ENCODE peak calls at places on chromosomes 7 and 10, in seven cellular contexts. C, V, I, E, X, T and D are unnamed samples.

GRCh38 chr10:70492786-70493659 is 14.5 kb downstream of the PALD1 start:
- DNase-seq in I (no peak), T (no peak), E (peak), V (peak), X (no peak), C (no peak), D (no peak)

GRCh38 chr7:104328308-104328969 is at the start of gene LHFPL3:
- DNase-seq in E (no peak), X (no peak), T (no peak), C (no peak), I (no peak), V (no peak), D (no peak)

GRCh38 chr10:11527068-11527467 is 84.4 kb downstream of the USP6NL start:
- DNase-seq in E (no peak), X (no peak), C (no peak), T (no peak), V (no peak), I (no peak), D (no peak)

GRCh38 chr10:118108194-118109026 is 61.7 kb upstream of the RAB11FIP2 start:
- DNase-seq in V (no peak), E (no peak), X (no peak), C (no peak), I (peak), T (no peak), D (no peak)

GRCh38 chr10:17141504-17142229 is 12.1 kb upstream of the CUBN start:
- DNase-seq in T (no peak), E (no peak), C (no peak), V (no peak), I (no peak), X (no peak), D (no peak)

GRCh38 chr10:69056129-69056528 is 31.8 kb upstream of the SRGN start:
- DNase-seq in T (no peak), X (no peak), E (peak), I (no peak), V (no peak), C (no peak), D (no peak)

GRCh38 chr10:98417973-98418372 is 3.0 kb upstream of the PYROXD2 start:
- DNase-seq in I (no peak), T (no peak), X (no peak), E (no peak), V (no peak), C (no peak), D (no peak)

GRCh38 chr7:140230862-140231778 is 54.3 kb upstream of the KDM7A start:
- DNase-seq in T (peak), I (peak), C (peak), E (peak), V (peak), X (peak), D (no peak)

GRCh38 chr7:74401137-74401859 is 52.4 kb upstream of the GTF2IRD1 start:
- DNase-seq in V (peak), I (peak), E (peak), T (peak), X (peak), C (peak), D (no peak)

GRCh38 chr7:23357190-23358093 is 58.3 kb downstream of the MALSU1 start:
- DNase-seq in E (no peak), X (no peak), C (peak), I (no peak), V (no peak), T (no peak), D (no peak)

GRCh38 chr7:159107052-159107892 is 37.4 kb downstream of the VIPR2 start:
- DNase-seq in V (no peak), C (no peak), X (no peak), I (no peak), E (peak), T (no peak), D (no peak)

GRCh38 chr7:142804715-142805114 is 33.9 kb downstream of the PRSS2 start:
- DNase-seq in T (no peak), V (no peak), X (no peak), I (no peak), E (no peak), C (no peak), D (no peak)
- TF ChIP-seq POLR2A in T (no peak), V (no peak), X (no peak), I (no peak), E (no peak), C (no peak), D (no peak)

DNA sequence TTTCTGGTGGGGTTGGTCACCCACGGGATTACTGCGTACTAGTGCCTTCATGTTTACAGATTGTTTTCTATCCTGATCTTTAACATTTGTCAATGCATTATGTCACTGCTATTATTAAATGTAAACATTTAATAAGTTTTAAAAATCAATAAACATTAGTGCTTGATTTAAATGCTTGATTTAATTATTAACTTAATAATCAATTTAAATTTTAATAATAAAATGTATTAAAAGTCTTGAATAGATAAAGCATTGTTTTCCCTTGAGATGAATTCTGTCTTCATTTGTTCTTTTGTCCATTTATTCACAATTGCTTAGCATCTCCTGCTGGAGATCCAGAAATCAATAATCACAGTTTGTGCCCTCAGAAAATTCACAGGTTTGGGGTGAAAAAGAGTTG is 201.8 kb upstream of the HDAC9 start:
- DNase-seq in I (no peak), E (no peak), V (no peak), T (no peak), X (no peak), C (no peak), D (no peak)
- TF ChIP-seq CTCF in I (no peak), E (no peak), V (no peak), T (no peak), X (no peak), C (no peak), D (no peak)

GRCh38 chr7:155956977-155957376 is 144.7 kb upstream of the SHH start:
- DNase-seq in V (no peak), X (no peak), E (no peak), T (no peak), C (no peak), I (no peak), D (peak)
- H3K27ac ChIP-seq in V (no peak), X (no peak), E (no peak), T (no peak), C (peak), I (no peak), D (no peak)

DNA sequence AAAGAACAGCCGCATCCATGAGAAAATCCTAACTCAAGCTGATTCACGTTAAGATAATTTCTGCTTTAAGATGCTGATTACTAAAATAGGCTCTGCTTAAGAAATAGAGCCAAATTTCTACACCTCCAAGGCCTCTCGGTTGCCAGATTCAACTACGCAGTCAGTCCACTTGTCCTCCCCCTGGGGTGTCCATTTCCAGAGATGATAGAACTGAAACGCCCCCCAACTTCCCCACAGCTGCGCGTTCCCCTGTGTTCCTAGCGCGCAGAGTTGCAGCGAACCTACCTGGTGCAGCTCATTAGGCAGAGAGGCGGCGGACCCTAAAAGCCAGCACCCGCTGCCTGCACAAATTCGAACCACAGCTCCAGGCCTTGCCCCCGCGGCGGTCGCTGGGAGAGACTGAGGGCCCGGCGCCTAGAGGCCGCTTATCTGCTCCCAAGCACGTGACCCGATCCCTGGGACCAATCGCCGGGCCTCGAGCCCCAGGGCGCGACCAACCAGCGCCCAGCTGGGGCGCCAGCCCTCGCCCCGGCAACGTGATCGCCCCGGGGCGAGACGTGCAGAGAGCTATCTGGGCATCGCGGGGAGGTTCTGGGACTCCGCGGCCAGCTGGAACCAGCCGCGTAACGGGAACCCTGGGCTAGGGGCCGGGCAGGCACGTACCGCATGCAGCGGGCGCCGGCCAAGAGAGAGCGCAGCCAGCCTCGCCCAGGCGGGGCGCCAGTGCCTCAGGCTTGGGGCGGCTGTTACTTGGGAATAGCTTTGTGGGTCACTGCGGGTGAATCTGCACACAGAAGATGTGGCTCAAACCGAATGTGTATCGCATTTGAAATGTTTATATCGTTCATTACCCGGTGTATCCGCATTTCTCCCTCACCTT is at the start of gene PPP1R3C:
- DNase-seq in I (peak), C (peak), T (peak), E (peak), X (peak), V (peak), D (peak)
- TF ChIP-seq POLR2A in I (no peak), C (peak), T (peak), E (no peak), X (peak), V (peak), D (peak)

GRCh38 chr10:112446855-112447691 is at the start of the genes VTI1A and ZDHHC6:
- DNase-seq in C (peak), X (peak), I (peak), T (peak), E (peak), V (peak), D (peak)
- TF ChIP-seq CTCF in C (no peak), X (no peak), I (no peak), T (peak), E (no peak), V (peak), D (peak)

GRCh38 chr7:138267934-138268333 is 191.7 kb downstream of the AKR1D1 start:
- DNase-seq in X (no peak), T (no peak), E (no peak), I (no peak), V (no peak), C (no peak), D (no peak)
- H3K27ac ChIP-seq in X (no peak), T (no peak), E (no peak), I (no peak), V (no peak), C (no peak), D (no peak)

GRCh38 chr7:151748733-151749132 is 128.2 kb downstream of the PRKAG2 start:
- DNase-seq in I (no peak), T (no peak), V (no peak), C (no peak), E (peak), X (no peak), D (no peak)
- TF ChIP-seq POLR2A in I (no peak), T (no peak), V (no peak), C (no peak), E (no peak), X (no peak), D (no peak)